ENCODE peak calls at places on chromosomes 1 and 21, in five cellular contexts. One of them, this sample, is unnamed.

GRCh38 chr1:21956720-21957552 is 19.8 kb upstream of the HSPG2 start:
- DNase-seq in NCI-H2029: peak
- DNase-seq in activated CD4-positive, CD25-positive, alpha-beta regulatory T cell: peak
- DNase-seq in brain microvascular endothelial cell: no peak
- DNase-seq in GM04503: no peak
- DNase-seq in this sample: no peak

GRCh38 chr21:36164427-36164784 is 7.8 kb downstream of the DOP1B start:
- DNase-seq in brain microvascular endothelial cell: no peak
- DNase-seq in activated CD4-positive, CD25-positive, alpha-beta regulatory T cell: no peak
- DNase-seq in NCI-H2029: peak
- DNase-seq in GM04503: no peak
- DNase-seq in this sample: no peak

GRCh38 chr1:58392083-58392482 is 154.4 kb downstream of the OMA1 start:
- DNase-seq in brain microvascular endothelial cell: no peak
- DNase-seq in activated CD4-positive, CD25-positive, alpha-beta regulatory T cell: no peak
- DNase-seq in GM04503: no peak
- DNase-seq in NCI-H2029: no peak
- DNase-seq in this sample: no peak

GRCh38 chr1:109780982-109781381 is 17.3 kb upstream of the EPS8L3 start:
- DNase-seq in NCI-H2029: no peak
- DNase-seq in activated CD4-positive, CD25-positive, alpha-beta regulatory T cell: no peak
- DNase-seq in brain microvascular endothelial cell: no peak
- DNase-seq in GM04503: no peak
- DNase-seq in this sample: no peak

GRCh38 chr1:29850358-29850757 is 614.0 kb downstream of the PTPRU start:
- DNase-seq in GM04503: no peak
- DNase-seq in brain microvascular endothelial cell: no peak
- DNase-seq in activated CD4-positive, CD25-positive, alpha-beta regulatory T cell: no peak
- DNase-seq in NCI-H2029: no peak
- DNase-seq in this sample: no peak

GRCh38 chr1:117479086-117479485 is 111.8 kb downstream of the MAN1A2 start:
- DNase-seq in activated CD4-positive, CD25-positive, alpha-beta regulatory T cell: no peak
- DNase-seq in GM04503: no peak
- DNase-seq in NCI-H2029: no peak
- DNase-seq in brain microvascular endothelial cell: no peak
- DNase-seq in this sample: no peak

GRCh38 chr1:25568090-25568833 is 24.9 kb downstream of the LDLRAP1 start:
- DNase-seq in brain microvascular endothelial cell: peak
- DNase-seq in GM04503: peak
- DNase-seq in activated CD4-positive, CD25-positive, alpha-beta regulatory T cell: no peak
- DNase-seq in NCI-H2029: no peak
- DNase-seq in this sample: peak

GRCh38 chr1:197156692-197157091 is 10.2 kb upstream of the ASPM start:
- DNase-seq in activated CD4-positive, CD25-positive, alpha-beta regulatory T cell: no peak
- DNase-seq in GM04503: no peak
- DNase-seq in brain microvascular endothelial cell: no peak
- DNase-seq in NCI-H2029: no peak
- DNase-seq in this sample: no peak

GRCh38 chr1:93616996-93617669 is 64.5 kb downstream of the BCAR3 start:
- DNase-seq in GM04503: no peak
- DNase-seq in NCI-H2029: peak
- DNase-seq in activated CD4-positive, CD25-positive, alpha-beta regulatory T cell: no peak
- DNase-seq in brain microvascular endothelial cell: no peak
- DNase-seq in this sample: no peak

GRCh38 chr1:41666991-41667631 is 182.6 kb upstream of the EDN2 start:
- DNase-seq in GM04503: no peak
- DNase-seq in activated CD4-positive, CD25-positive, alpha-beta regulatory T cell: peak
- DNase-seq in brain microvascular endothelial cell: no peak
- DNase-seq in NCI-H2029: peak
- DNase-seq in this sample: no peak

GRCh38 chr21:43290529-43291346 is 121.9 kb downstream of the CRYAA start:
- DNase-seq in activated CD4-positive, CD25-positive, alpha-beta regulatory T cell: no peak
- DNase-seq in GM04503: no peak
- DNase-seq in brain microvascular endothelial cell: no peak
- DNase-seq in NCI-H2029: no peak
- DNase-seq in this sample: no peak

GRCh38 chr1:225509376-225509707 is 81.5 kb upstream of the LBR start:
- DNase-seq in NCI-H2029: no peak
- DNase-seq in GM04503: no peak
- DNase-seq in activated CD4-positive, CD25-positive, alpha-beta regulatory T cell: no peak
- DNase-seq in brain microvascular endothelial cell: no peak
- DNase-seq in this sample: no peak

GRCh38 chr1:205507896-205508714 is 3.6 kb downstream of the CDK18 start:
- DNase-seq in GM04503: no peak
- DNase-seq in NCI-H2029: no peak
- DNase-seq in brain microvascular endothelial cell: no peak
- DNase-seq in activated CD4-positive, CD25-positive, alpha-beta regulatory T cell: no peak
- DNase-seq in this sample: no peak

GRCh38 chr1:155981266-155982088 is 3.1 kb upstream of the ARHGEF2 start:
- DNase-seq in brain microvascular endothelial cell: peak
- DNase-seq in NCI-H2029: no peak
- DNase-seq in GM04503: peak
- DNase-seq in activated CD4-positive, CD25-positive, alpha-beta regulatory T cell: no peak
- DNase-seq in this sample: peak

GRCh38 chr1:39262802-39263201 is 58.3 kb downstream of the MACF1 start:
- DNase-seq in brain microvascular endothelial cell: no peak
- DNase-seq in activated CD4-positive, CD25-positive, alpha-beta regulatory T cell: peak
- DNase-seq in GM04503: no peak
- DNase-seq in NCI-H2029: no peak
- DNase-seq in this sample: no peak

GRCh38 chr21:41848533-41848932 is 30.6 kb downstream of the PRDM15 start:
- DNase-seq in brain microvascular endothelial cell: no peak
- DNase-seq in activated CD4-positive, CD25-positive, alpha-beta regulatory T cell: no peak
- DNase-seq in GM04503: no peak
- DNase-seq in NCI-H2029: no peak
- DNase-seq in this sample: no peak

GRCh38 chr1:2321258-2321657 is 70.1 kb downstream of the MORN1 start:
- DNase-seq in GM04503: no peak
- DNase-seq in brain microvascular endothelial cell: no peak
- DNase-seq in activated CD4-positive, CD25-positive, alpha-beta regulatory T cell: no peak
- DNase-seq in NCI-H2029: no peak
- DNase-seq in this sample: no peak

GRCh38 chr1:183331095-183331742 is 87.0 kb downstream of the NMNAT2 start:
- DNase-seq in activated CD4-positive, CD25-positive, alpha-beta regulatory T cell: no peak
- DNase-seq in brain microvascular endothelial cell: no peak
- DNase-seq in GM04503: no peak
- DNase-seq in NCI-H2029: no peak
- DNase-seq in this sample: no peak

GRCh38 chr1:6464514-6464836 is 1.5 kb downstream of the TNFRSF25 start:
- DNase-seq in activated CD4-positive, CD25-positive, alpha-beta regulatory T cell: no peak
- DNase-seq in brain microvascular endothelial cell: no peak
- DNase-seq in GM04503: no peak
- DNase-seq in NCI-H2029: no peak
- DNase-seq in this sample: no peak

GRCh38 chr1:110962892-110963665 is 643 bp downstream of the LRIF1 start:
- DNase-seq in activated CD4-positive, CD25-positive, alpha-beta regulatory T cell: peak
- DNase-seq in brain microvascular endothelial cell: peak
- DNase-seq in NCI-H2029: peak
- DNase-seq in GM04503: peak
- DNase-seq in this sample: peak

GRCh38 chr21:44420416-44421205 is 34.7 kb upstream of the LRRC3 start:
- DNase-seq in GM04503: no peak
- DNase-seq in NCI-H2029: no peak
- DNase-seq in activated CD4-positive, CD25-positive, alpha-beta regulatory T cell: no peak
- DNase-seq in brain microvascular endothelial cell: no peak
- DNase-seq in this sample: no peak

GRCh38 chr1:21568809-21569385 is 59.7 kb downstream of the ALPL start:
- DNase-seq in brain microvascular endothelial cell: no peak
- DNase-seq in NCI-H2029: no peak
- DNase-seq in GM04503: no peak
- DNase-seq in activated CD4-positive, CD25-positive, alpha-beta regulatory T cell: no peak
- DNase-seq in this sample: no peak

GRCh38 chr1:57464756-57465155 is 40.9 kb upstream of the DAB1 start:
- DNase-seq in NCI-H2029: peak
- DNase-seq in brain microvascular endothelial cell: no peak
- DNase-seq in GM04503: no peak
- DNase-seq in activated CD4-positive, CD25-positive, alpha-beta regulatory T cell: no peak
- DNase-seq in this sample: no peak

GRCh38 chr21:31576428-31576827 is 83.1 kb upstream of the SOD1 start:
- DNase-seq in brain microvascular endothelial cell: no peak
- DNase-seq in NCI-H2029: no peak
- DNase-seq in activated CD4-positive, CD25-positive, alpha-beta regulatory T cell: no peak
- DNase-seq in GM04503: no peak
- DNase-seq in this sample: no peak

GRCh38 chr1:205279986-205280385 is 41.6 kb downstream of the NUAK2 start:
- DNase-seq in activated CD4-positive, CD25-positive, alpha-beta regulatory T cell: no peak
- DNase-seq in NCI-H2029: no peak
- DNase-seq in GM04503: no peak
- DNase-seq in brain microvascular endothelial cell: no peak
- DNase-seq in this sample: no peak

GRCh38 chr21:41966341-41966833 is 12.6 kb upstream of the C2CD2 start:
- DNase-seq in GM04503: no peak
- DNase-seq in NCI-H2029: no peak
- DNase-seq in activated CD4-positive, CD25-positive, alpha-beta regulatory T cell: no peak
- DNase-seq in brain microvascular endothelial cell: no peak
- DNase-seq in this sample: no peak